ENCODE peak calls at places on chromosomes 16 and 17, in nine cellular contexts. P, A, X, K, U, S, G, C and B are unnamed samples.

GRCh38 chr17:19460695-19461094 is 49.7 kb downstream of the RNF112 start:
- DNase-seq in X (no peak), S (no peak), K (no peak), U (no peak), G (peak; percentile 84), A (no peak), C (peak; percentile 49), P (no peak), B (no peak)

GRCh38 chr16:19073863-19074262 is 6.4 kb downstream of the COQ7 start:
- DNase-seq in S (no peak), A (no peak), K (no peak), U (no peak), C (no peak), G (no peak), X (no peak), P (no peak), B (no peak)

GRCh38 chr17:46851029-46851741 is at the start of gene WNT9B:
- DNase-seq in P (no peak), S (peak; percentile 57), G (no peak), U (no peak), A (peak; percentile 71), K (peak; percentile 30), X (no peak), C (no peak), B (no peak)

GRCh38 chr16:55703003-55704001 is 47.5 kb downstream of the SLC6A2 start:
- DNase-seq in U (peak; percentile 54), G (no peak), P (no peak), A (no peak), C (peak; percentile 31), K (peak; percentile 50), X (no peak), S (no peak), B (no peak)

GRCh38 chr17:42233994-42234393 is 39.7 kb upstream of the GHDC start:
- DNase-seq in P (no peak), C (no peak), U (no peak), G (no peak), X (no peak), K (no peak), S (no peak), A (no peak), B (no peak)

GRCh38 chr16:74556375-74556922 is 50.5 kb downstream of the GLG1 start:
- DNase-seq in S (no peak), X (no peak), G (no peak), K (no peak), C (no peak), A (no peak), U (peak; percentile 51), P (no peak), B (no peak)

GRCh38 chr17:73376152-73376551 is 64.4 kb upstream of the CDC42EP4 start:
- DNase-seq in K (no peak), P (no peak), S (no peak), X (no peak), C (no peak), A (no peak), U (no peak), G (no peak), B (no peak)

GRCh38 chr17:8522577-8522976 is 86.9 kb downstream of the NDEL1 start:
- DNase-seq in U (no peak), C (no peak), X (no peak), A (no peak), G (no peak), S (no peak), P (no peak), K (no peak), B (no peak)

GRCh38 chr16:234468-235305 is at the start of gene FAM234A:
- DNase-seq in S (peak; percentile 96), G (peak; percentile 94), U (peak; percentile 62), C (peak; percentile 94), X (peak; percentile 97), P (peak; percentile 94), A (peak; percentile 97), K (peak; percentile 94), B (peak; percentile 96)

GRCh38 chr17:59757043-59757824 is 49.8 kb downstream of the VMP1 start:
- DNase-seq in G (no peak), P (no peak), S (no peak), X (no peak), C (no peak), U (no peak), K (no peak), A (no peak), B (no peak)

GRCh38 chr16:78045865-78046581 is 23.7 kb downstream of the CLEC3A start:
- DNase-seq in U (no peak), G (no peak), A (peak; percentile 49), P (peak; percentile 22), X (no peak), K (peak; percentile 47), S (peak; percentile 70), C (peak; percentile 79), B (peak; percentile 63)

GRCh38 chr17:75756451-75757085 is 8.4 kb downstream of the GALK1 start:
- DNase-seq in S (no peak), X (no peak), A (no peak), P (no peak), C (no peak), K (no peak), G (no peak), U (no peak), B (no peak)

GRCh38 chr17:32502710-32503109 is 15.9 kb downstream of the CDK5R1 start:
- DNase-seq in G (no peak), U (no peak), A (no peak), P (no peak), X (no peak), C (no peak), K (no peak), S (no peak), B (no peak)

GRCh38 chr16:64406661-64407267 is 715.1 kb downstream of the CDH11 start:
- DNase-seq in K (no peak), X (no peak), G (no peak), P (no peak), U (no peak), A (no peak), S (no peak), C (no peak), B (no peak)

GRCh38 chr16:8623634-8624033 is 2.1 kb downstream of the METTL22 start:
- DNase-seq in A (no peak), X (no peak), P (no peak), S (no peak), U (no peak), G (no peak), K (no peak), C (no peak), B (no peak)

DNA sequence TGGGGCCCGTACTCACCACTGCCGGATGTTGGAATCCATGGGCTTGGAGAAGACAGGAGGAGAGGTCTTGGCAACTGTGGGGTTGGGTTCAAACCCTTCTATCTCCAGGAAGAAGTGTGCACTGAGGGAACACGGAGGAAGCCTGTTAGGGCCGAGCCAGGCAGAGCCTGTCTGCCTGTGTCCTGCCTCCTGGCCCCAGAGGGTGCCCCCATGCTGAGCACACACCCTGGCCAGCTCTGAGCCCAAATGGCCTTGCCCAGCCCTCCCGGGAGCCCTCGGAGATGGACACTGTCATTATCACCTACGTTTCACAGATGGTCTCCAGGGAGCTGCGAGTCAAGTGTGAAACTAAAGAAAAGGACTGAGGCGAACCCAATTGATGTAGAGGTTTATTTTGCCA is 12.5 kb downstream of the TRPV3 start:
- DNase-seq in P (no peak), G (no peak), U (no peak), K (no peak), X (no peak), C (no peak), A (no peak), S (no peak), B (no peak)
- TF ChIP-seq POLR2A in P (no peak), G (no peak), U (no peak), K (no peak), X (no peak), C (no peak), A (no peak), S (no peak), B (no peak)

GRCh38 chr17:34443832-34444469 is 80.9 kb upstream of the CCL1 start:
- DNase-seq in C (no peak), A (no peak), X (no peak), S (no peak), G (no peak), K (no peak), P (no peak), U (no peak), B (no peak)

GRCh38 chr17:34437188-34437587 is 74.2 kb upstream of the CCL1 start:
- DNase-seq in G (no peak), A (no peak), S (no peak), P (no peak), U (no peak), C (no peak), K (no peak), X (no peak), B (no peak)

GRCh38 chr17:34445145-34445544 is 82.1 kb upstream of the CCL1 start:
- DNase-seq in P (no peak), X (no peak), U (no peak), S (no peak), G (no peak), K (no peak), C (no peak), A (no peak), B (no peak)

GRCh38 chr17:34447406-34447805 is 84.4 kb upstream of the CCL1 start:
- DNase-seq in X (no peak), G (no peak), A (no peak), P (no peak), U (no peak), K (no peak), S (no peak), C (no peak), B (no peak)

GRCh38 chr17:34442387-34443111 is 79.5 kb upstream of the CCL1 start:
- DNase-seq in P (no peak), X (no peak), U (no peak), C (no peak), K (no peak), A (no peak), G (no peak), S (no peak), B (no peak)
- H3K4me3 ChIP-seq in P (no peak overlapping the region), X (no peak overlapping the region), U (no peak overlapping the region), C (no peak overlapping the region), K (no peak overlapping the region), A (no peak overlapping the region), G (no peak overlapping the region), S (no peak overlapping the region), B (no peak overlapping the region)

DNA sequence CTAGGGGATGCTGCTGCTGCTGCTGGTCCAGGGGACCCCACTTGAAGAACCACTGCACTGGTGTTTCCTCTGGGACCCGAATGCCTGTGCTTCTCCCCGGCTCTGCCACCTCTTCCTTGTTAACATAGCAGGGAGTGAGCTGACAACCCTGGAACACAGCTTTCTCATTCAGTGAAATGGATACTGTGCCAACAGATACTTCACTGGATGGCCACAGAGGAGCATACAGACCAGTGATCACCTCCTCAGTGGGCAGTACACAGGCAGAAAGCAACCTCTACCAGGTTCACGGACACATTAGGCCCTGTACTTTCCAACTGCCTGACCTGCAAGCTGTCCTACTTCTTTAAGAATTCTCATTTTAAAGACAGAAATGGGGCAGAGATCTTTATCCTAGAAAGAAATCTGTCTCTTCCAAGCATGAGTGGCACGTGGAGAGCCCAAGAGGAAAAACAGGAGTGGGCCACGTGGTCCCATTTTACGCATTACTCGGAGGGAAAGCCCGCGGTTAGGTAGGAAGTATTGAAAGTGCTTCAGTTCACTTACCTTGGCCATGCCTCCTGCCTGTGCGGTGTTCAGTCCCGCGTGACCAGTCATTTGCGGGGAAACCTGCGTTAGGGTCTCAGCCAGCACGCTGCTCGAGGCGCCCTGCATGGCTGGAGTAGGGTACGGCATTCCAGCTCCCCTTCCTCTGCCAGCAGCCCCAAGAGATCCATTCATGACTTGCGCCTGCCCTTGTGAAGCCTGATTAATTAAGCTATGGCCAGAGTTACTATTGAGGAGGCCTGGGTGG is 30.6 kb downstream of the CREBBP start:
- DNase-seq in A (no peak), U (no peak), P (no peak), C (no peak), S (no peak), K (no peak), X (no peak), G (no peak), B (no peak)
- TF ChIP-seq POLR2A in A (no peak), U (no peak), P (no peak), C (no peak), S (no peak), K (no peak), X (no peak), G (no peak), B (no peak)

GRCh38 chr16:57023541-57024249 is 34.3 kb downstream of the NLRC5 start:
- DNase-seq in C (no peak), K (no peak), A (peak; percentile 51), G (no peak), X (no peak), U (no peak), P (no peak), S (no peak), B (no peak)
- H3K4me3 ChIP-seq in C (no peak overlapping the region), K (no peak overlapping the region), A (no peak overlapping the region), G (no peak overlapping the region), X (no peak overlapping the region), U (no peak overlapping the region), P (no peak overlapping the region), S (no peak overlapping the region), B (no peak overlapping the region)